ENCODE peak calls at places on chromosomes 4 and X, in ten cellular contexts. V is fibroblast of the aortic adventitia, O is GM23338, A is psoas muscle, Y is NCI-H82, K is tibial artery, F is MV-4-11, M is dermis blood vessel endothelial cell, G is NCI-H2081, J is ELR. P is an unnamed sample.

GRCh38 chr4:2393353-2394270 is 24.8 kb downstream of the ZFYVE28 start:
- DNase-seq in V (no peak), O (peak), A (no peak), Y (no peak), K (no peak), F (no peak), M (peak), G (no peak), J (no peak), P (peak)

GRCh38 chr4:123478859-123479345 is 82.3 kb downstream of the SPRY1 start:
- DNase-seq in V (peak), O (no peak), A (peak), Y (no peak), K (no peak), F (no peak), M (no peak), G (no peak), J (peak), P (peak)

GRCh38 chrX:22135994-22136684 is 104.0 kb downstream of the PHEX start:
- DNase-seq in V (peak), O (peak), A (no peak), Y (peak), K (peak), F (no peak), M (peak), G (peak), J (peak), P (peak)

GRCh38 chr4:48254381-48255072 is 15.1 kb downstream of the TEC start:
- DNase-seq in V (peak), O (no peak), A (no peak), Y (no peak), K (no peak), F (no peak), M (no peak), G (peak), J (peak), P (no peak)

GRCh38 chr4:162497564-162498167 is 333.9 kb upstream of the FSTL5 start:
- DNase-seq in V (peak), O (peak), A (no peak), Y (peak), K (no peak), F (peak), M (peak), G (peak), J (peak), P (peak)

GRCh38 chr4:12633058-12633651 is 851.0 kb downstream of the RAB28 start:
- DNase-seq in V (peak), O (peak), A (peak), Y (peak), K (peak), F (peak), M (peak), G (peak), J (peak), P (peak)

GRCh38 chr4:10084651-10085320 is 31.8 kb downstream of the WDR1 start:
- DNase-seq in V (no peak), O (no peak), A (no peak), Y (no peak), K (peak), F (no peak), M (no peak), G (no peak), J (no peak), P (no peak)

GRCh38 chr4:165208741-165209388 is 1.5 kb downstream of the KLHL2 start:
- DNase-seq in V (peak), O (no peak), A (no peak), Y (peak), K (no peak), F (no peak), M (peak), G (peak), J (peak), P (peak)

GRCh38 chrX:46561931-46562721 is 11.4 kb upstream of the CHST7 start:
- DNase-seq in V (no peak), O (no peak), A (no peak), Y (no peak), K (no peak), F (peak), M (no peak), G (no peak), J (no peak), P (no peak)

GRCh38 chr4:104897297-104897645 is 249.4 kb upstream of the TET2 start:
- DNase-seq in V (peak), O (no peak), A (no peak), Y (no peak), K (no peak), F (no peak), M (no peak), G (no peak), J (no peak), P (no peak)

GRCh38 chrX:16604300-16604699 is 45.7 kb upstream of the S100G start:
- DNase-seq in V (peak), O (no peak), A (no peak), Y (no peak), K (no peak), F (no peak), M (no peak), G (no peak), J (no peak), P (no peak)

GRCh38 chr4:128308986-128309385 is 21.4 kb upstream of the PGRMC2 start:
- DNase-seq in V (peak), O (no peak), A (no peak), Y (no peak), K (no peak), F (no peak), M (no peak), G (no peak), J (no peak), P (no peak)

GRCh38 chr4:65665951-65666523 is 4.3 kb downstream of the EPHA5 start:
- DNase-seq in V (no peak), O (peak), A (no peak), Y (no peak), K (no peak), F (no peak), M (no peak), G (peak), J (peak), P (peak)

GRCh38 chrX:12894074-12894691 is 12.2 kb upstream of the TLR8 start:
- DNase-seq in V (peak), O (peak), A (peak), Y (peak), K (no peak), F (peak), M (peak), G (peak), J (peak), P (peak)

GRCh38 chr4:185096032-185096653 is 46.9 kb upstream of the SLC25A4 start:
- DNase-seq in V (peak), O (peak), A (no peak), Y (peak), K (no peak), F (peak), M (peak), G (peak), J (peak), P (peak)

GRCh38 chrX:48769230-48769629 is 7.7 kb downstream of the GLOD5 start:
- DNase-seq in V (no peak), O (no peak), A (no peak), Y (no peak), K (no peak), F (no peak), M (no peak), G (no peak), J (no peak), P (no peak)

GRCh38 chrX:108271397-108271787 is 166.8 kb downstream of the COL4A6 start:
- DNase-seq in V (no peak), O (no peak), A (no peak), Y (no peak), K (no peak), F (no peak), M (no peak), G (no peak), J (no peak), P (no peak)

GRCh38 chr4:85556293-85556692 is 81.3 kb downstream of the ARHGAP24 start:
- DNase-seq in V (no peak), O (no peak), A (no peak), Y (no peak), K (no peak), F (no peak), M (no peak), G (no peak), J (no peak), P (no peak)

GRCh38 chr4:183324619-183325018 is 2.4 kb upstream of the CLDN24 start:
- DNase-seq in V (no peak), O (no peak), A (no peak), Y (no peak), K (no peak), F (no peak), M (no peak), G (no peak), J (no peak), P (no peak)

GRCh38 chr4:168831919-168832745 is 177.9 kb downstream of the CBR4 start:
- DNase-seq in V (peak), O (peak), A (peak), Y (peak), K (peak), F (no peak), M (peak), G (peak), J (peak), P (peak)

GRCh38 chrX:154379569-154379951 is 465 bp downstream of the EMD start:
- DNase-seq in V (no peak), O (no peak), A (no peak), Y (no peak), K (no peak), F (no peak), M (no peak), G (no peak), J (peak), P (no peak)

GRCh38 chr4:177519481-177520270 is 77.4 kb upstream of the AGA start:
- DNase-seq in V (peak), O (no peak), A (no peak), Y (no peak), K (no peak), F (no peak), M (no peak), G (no peak), J (no peak), P (no peak)

GRCh38 chrX:72169008-72169728 is 12.4 kb upstream of the PIN4 start:
- DNase-seq in V (peak), O (no peak), A (no peak), Y (no peak), K (no peak), F (no peak), M (peak), G (no peak), J (no peak), P (no peak)

GRCh38 chrX:154541896-154542722 is 4.5 kb downstream of the G6PD start:
- DNase-seq in V (peak), O (no peak), A (peak), Y (no peak), K (peak), F (peak), M (peak), G (no peak), J (peak), P (peak)

GRCh38 chr4:183377491-183377890 is 55.3 kb upstream of the CLDN24 start:
- DNase-seq in V (no peak), O (no peak), A (no peak), Y (no peak), K (no peak), F (no peak), M (no peak), G (no peak), J (no peak), P (no peak)

GRCh38 chr4:53919605-53920004 is 144.8 kb downstream of the CHIC2 start:
- DNase-seq in V (peak), O (no peak), A (no peak), Y (no peak), K (no peak), F (peak), M (no peak), G (no peak), J (no peak), P (no peak)